ENCODE peak calls at places on chromosomes 12 and 14, in five cellular contexts. C, L, X, O and U are unnamed samples.

GRCh38 chr12:65100140-65100539 is 21.0 kb downstream of the WIF1 start:
- DNase-seq in C (no peak), L (no peak), X (no peak), O (peak), U (no peak)

GRCh38 chr14:58491593-58491992 is 64.1 kb downstream of the KIAA0586 start:
- DNase-seq in C (no peak), L (no peak), X (no peak), O (peak), U (no peak)

GRCh38 chr12:10612954-10613333 is 465 bp downstream of the MAGOHB start:
- DNase-seq in C (no peak), L (no peak), X (no peak), O (no peak), U (no peak)

GRCh38 chr12:3168775-3169221 is 91.6 kb downstream of the TSPAN9 start:
- DNase-seq in C (no peak), L (no peak), X (no peak), O (peak), U (peak)

GRCh38 chr12:48414046-48414445 is 58.3 kb upstream of the ANP32D start:
- DNase-seq in C (no peak), L (no peak), X (no peak), O (no peak), U (no peak)

GRCh38 chr12:71685312-71685906 is 473 bp upstream of the TMEM19 start:
- DNase-seq in C (no peak), L (no peak), X (no peak), O (no peak), U (no peak)

GRCh38 chr14:54348001-54348611 is 48.7 kb upstream of the CDKN3 start:
- DNase-seq in C (peak), L (no peak), X (no peak), O (peak), U (no peak)

GRCh38 chr12:123064885-123065619 is 84.6 kb downstream of the ARL6IP4 start:
- DNase-seq in C (no peak), L (no peak), X (no peak), O (no peak), U (no peak)

GRCh38 chr12:32390572-32391219 is 8.7 kb upstream of the FGD4 start:
- DNase-seq in C (no peak), L (no peak), X (peak), O (peak), U (peak)

GRCh38 chr12:1122803-1123202 is 131.8 kb downstream of the ERC1 start:
- DNase-seq in C (no peak), L (no peak), X (no peak), O (no peak), U (peak)

GRCh38 chr12:14238224-14238792 is 127.2 kb upstream of the ATF7IP start:
- DNase-seq in C (peak), L (no peak), X (no peak), O (peak), U (no peak)

GRCh38 chr12:58833844-58834243 is 86.5 kb downstream of the LRIG3 start:
- DNase-seq in C (no peak), L (no peak), X (no peak), O (peak), U (no peak)
- TF ChIP-seq CTCF in C (no peak), L (no peak), X (no peak), O (no peak), U (no peak)

GRCh38 chr14:68284333-68284732 is 464.8 kb downstream of the RAD51B start:
- DNase-seq in C (no peak), L (no peak), X (no peak), O (no peak), U (no peak)

GRCh38 chr14:68282479-68283377 is 463.1 kb downstream of the RAD51B start:
- DNase-seq in C (peak), L (no peak), X (no peak), O (no peak), U (peak)

GRCh38 chr14:68285421-68286179 is 466.0 kb downstream of the RAD51B start:
- DNase-seq in C (peak), L (no peak), X (peak), O (peak), U (peak)

GRCh38 chr14:68284834-68285233 is 465.3 kb downstream of the RAD51B start:
- DNase-seq in C (peak), L (no peak), X (no peak), O (no peak), U (no peak)

GRCh38 chr14:68283378-68284123 is 464.0 kb downstream of the RAD51B start:
- DNase-seq in C (peak), L (no peak), X (peak), O (no peak), U (peak)
- TF ChIP-seq CTCF in C (peak), L (no peak), X (no peak), O (no peak), U (no peak)

GRCh38 chr12:46253544-46254162 is 15.2 kb downstream of the SLC38A1 start:
- DNase-seq in C (no peak), L (no peak), X (no peak), O (no peak), U (no peak)
- TF ChIP-seq CTCF in C (no peak), L (no peak), X (no peak), O (no peak), U (no peak)

GRCh38 chr12:74317741-74318140 is 219.9 kb upstream of the ATXN7L3B start:
- DNase-seq in C (no peak), L (no peak), X (no peak), O (no peak), U (no peak)

GRCh38 chr12:74321381-74321780 is 216.3 kb upstream of the ATXN7L3B start:
- DNase-seq in C (no peak), L (no peak), X (no peak), O (no peak), U (no peak)

GRCh38 chr12:74322792-74323191 is 214.8 kb upstream of the ATXN7L3B start:
- DNase-seq in C (no peak), L (no peak), X (no peak), O (no peak), U (no peak)

GRCh38 chr12:74317078-74317581 is 220.5 kb upstream of the ATXN7L3B start:
- DNase-seq in C (peak), L (no peak), X (no peak), O (peak), U (no peak)
- TF ChIP-seq CTCF in C (peak), L (peak), X (no peak), O (peak), U (no peak)

GRCh38 chr12:21815306-21816062 is 41.0 kb upstream of the KCNJ8 start:
- DNase-seq in C (no peak), L (no peak), X (no peak), O (peak), U (no peak)
- TF ChIP-seq CTCF in C (no peak), L (no peak), X (no peak), O (no peak), U (no peak)